ENCODE peak calls at places on chromosome 14, in ten cellular contexts. R, F, Y, X, N, W, Q, V, S and G are unnamed samples.

GRCh38 chr14:26765768-26766550 is 168.1 kb upstream of the NOVA1 start:
- DNase-seq in R (no peak), F (peak), Y (no peak), X (no peak), N (no peak), W (peak), Q (no peak), V (no peak), S (no peak), G (no peak)

GRCh38 chr14:96897184-96897583 is 100.0 kb downstream of the VRK1 start:
- DNase-seq in R (no peak), F (no peak), Y (no peak), X (no peak), N (no peak), W (no peak), Q (no peak), V (no peak), S (no peak), G (no peak)

GRCh38 chr14:59107819-59108218 is 80.6 kb upstream of the DAAM1 start:
- DNase-seq in R (no peak), F (no peak), Y (no peak), X (no peak), N (no peak), W (no peak), Q (no peak), V (no peak), S (no peak), G (no peak)

GRCh38 chr14:104734601-104734990 is 10.6 kb downstream of the ADSS1 start:
- DNase-seq in R (no peak), F (no peak), Y (no peak), X (no peak), N (no peak), W (no peak), Q (no peak), V (no peak), S (no peak), G (no peak)

GRCh38 chr14:84401631-84402030 is 1128.3 kb upstream of the FLRT2 start:
- DNase-seq in R (no peak), F (no peak), Y (no peak), X (no peak), N (no peak), W (no peak), Q (no peak), V (no peak), S (no peak), G (no peak)

GRCh38 chr14:24483604-24484252 is 24.3 kb downstream of the CMA1 start:
- DNase-seq in R (no peak), F (peak), Y (no peak), X (no peak), N (no peak), W (no peak), Q (peak), V (peak), S (no peak), G (no peak)

GRCh38 chr14:20477211-20477876 is 8.1 kb downstream of the PNP start:
- DNase-seq in R (no peak), F (peak), Y (peak), X (no peak), N (no peak), W (no peak), Q (peak), V (peak), S (no peak), G (no peak)

GRCh38 chr14:77278461-77279230 is 7.6 kb upstream of the NGB start:
- DNase-seq in R (no peak), F (no peak), Y (no peak), X (no peak), N (no peak), W (no peak), Q (no peak), V (no peak), S (no peak), G (no peak)

GRCh38 chr14:71714225-71714624 is 218.0 kb upstream of the RGS6 start:
- DNase-seq in R (no peak), F (peak), Y (no peak), X (no peak), N (no peak), W (peak), Q (no peak), V (no peak), S (no peak), G (peak)

GRCh38 chr14:72532686-72533454 is 361.0 kb downstream of the DPF3 start:
- DNase-seq in R (no peak), F (no peak), Y (no peak), X (no peak), N (no peak), W (no peak), Q (no peak), V (peak), S (no peak), G (no peak)

GRCh38 chr14:93970589-93970966 is 5.8 kb downstream of the ASB2 start:
- DNase-seq in R (no peak), F (no peak), Y (no peak), X (no peak), N (peak), W (peak), Q (no peak), V (peak), S (no peak), G (no peak)

DNA sequence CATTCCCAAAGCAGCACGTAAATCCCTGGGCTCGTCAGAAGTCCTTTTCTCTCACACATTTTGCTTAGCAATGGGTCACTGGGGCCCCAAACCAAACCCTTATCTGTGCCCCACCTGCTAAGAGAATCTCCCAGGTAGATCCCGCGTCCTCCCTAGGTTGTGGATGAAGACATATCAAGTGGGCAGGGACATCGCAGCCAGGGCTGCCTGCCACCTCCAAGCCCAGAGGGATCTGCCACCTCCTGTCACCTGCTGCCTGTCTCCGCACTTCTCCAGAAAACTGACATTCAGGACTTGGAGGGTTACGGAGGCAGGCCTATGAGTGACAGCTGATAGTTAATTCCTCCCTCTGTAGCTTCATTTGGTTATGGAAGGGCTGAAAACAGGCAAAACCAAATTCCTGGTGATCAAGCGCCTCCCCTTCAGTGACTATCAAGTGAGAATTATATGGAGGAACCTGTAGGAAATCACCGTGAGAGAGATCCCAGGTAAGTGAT is 19.5 kb downstream of the BCL11B start:
- DNase-seq in R (no peak), F (no peak), Y (no peak), X (no peak), N (no peak), W (no peak), Q (no peak), V (no peak), S (peak), G (no peak)
- H3K27ac ChIP-seq in R (no peak), F (no peak), Y (no peak), X (no peak), N (no peak), W (no peak), Q (no peak), V (peak), S (no peak), G (no peak)

DNA sequence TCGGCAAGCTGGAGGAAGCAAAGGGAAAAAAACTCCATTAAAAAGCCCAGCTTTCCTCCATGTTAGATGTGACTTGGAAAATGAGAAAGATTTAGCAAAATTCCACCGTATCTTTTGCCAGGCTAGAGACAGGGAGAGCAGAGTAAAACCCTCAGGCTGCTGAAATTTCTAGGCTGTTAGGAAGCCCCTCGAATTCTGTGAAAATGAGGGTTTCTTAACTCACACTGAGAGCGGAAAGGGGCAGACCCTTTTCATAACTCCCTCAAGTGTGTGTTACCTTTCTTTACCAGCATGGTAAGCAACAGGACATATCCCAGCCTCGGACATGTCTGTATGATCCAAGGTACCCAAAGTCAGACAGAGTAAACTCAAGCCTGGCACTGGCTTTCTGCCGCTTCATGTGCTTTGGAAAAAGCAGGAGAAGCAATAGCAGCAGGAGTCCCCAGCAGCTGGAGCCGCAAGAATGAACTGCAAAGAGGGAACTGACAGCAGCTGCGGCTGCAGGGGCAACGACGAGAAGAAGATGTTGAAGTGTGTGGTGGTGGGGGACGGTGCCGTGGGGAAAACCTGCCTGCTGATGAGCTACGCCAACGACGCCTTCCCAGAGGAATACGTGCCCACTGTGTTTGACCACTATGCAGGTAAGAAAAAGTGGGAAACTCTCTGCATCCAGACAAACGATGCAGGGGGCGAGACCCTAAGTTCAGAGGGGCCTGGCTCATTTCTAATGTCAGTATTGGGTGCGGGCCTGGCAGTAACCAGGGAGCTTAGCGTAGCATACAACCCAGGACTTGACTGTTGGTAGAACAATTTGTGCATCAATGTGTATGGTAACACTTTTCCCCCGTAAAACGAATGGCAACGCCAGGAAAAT is at the start of gene RHOJ:
- DNase-seq in R (no peak), F (peak), Y (no peak), X (no peak), N (no peak), W (peak), Q (peak), V (no peak), S (no peak), G (peak)
- H3K27ac ChIP-seq in R (no peak), F (peak), Y (no peak), X (peak), N (no peak), W (peak), Q (no peak), V (no peak), S (peak), G (peak)

DNA sequence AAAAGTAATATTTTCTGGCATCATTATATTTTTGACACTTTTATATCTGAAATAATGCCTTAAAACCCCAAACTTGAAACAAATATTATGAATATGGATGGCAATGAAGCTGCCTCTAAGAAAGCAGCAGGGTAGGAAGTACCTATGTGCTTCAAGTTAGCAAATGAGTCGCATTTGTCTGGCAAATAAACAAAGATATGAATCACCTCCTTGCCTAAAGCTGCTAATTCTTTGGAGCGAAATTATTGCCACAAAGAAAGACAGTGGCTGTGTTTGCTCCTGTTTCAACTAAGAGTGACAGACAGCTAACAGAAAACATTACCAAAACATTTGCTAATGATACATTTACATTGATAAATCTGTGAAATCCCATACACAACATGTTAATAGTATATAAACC is 854.9 kb downstream of the RPS29 start:
- DNase-seq in R (no peak), F (no peak), Y (no peak), X (no peak), N (no peak), W (no peak), Q (no peak), V (no peak), S (no peak), G (no peak)
- H3K27ac ChIP-seq in R (no peak), F (no peak), Y (no peak), X (no peak), N (no peak), W (no peak), Q (no peak), V (no peak), S (no peak), G (no peak)

GRCh38 chr14:103130017-103130764 is 6.9 kb downstream of the TNFAIP2 start:
- DNase-seq in R (no peak), F (no peak), Y (no peak), X (no peak), N (no peak), W (no peak), Q (no peak), V (no peak), S (peak), G (peak)
- H3K27ac ChIP-seq in R (no peak), F (no peak), Y (peak), X (no peak), N (no peak), W (no peak), Q (no peak), V (no peak), S (peak), G (no peak)

DNA sequence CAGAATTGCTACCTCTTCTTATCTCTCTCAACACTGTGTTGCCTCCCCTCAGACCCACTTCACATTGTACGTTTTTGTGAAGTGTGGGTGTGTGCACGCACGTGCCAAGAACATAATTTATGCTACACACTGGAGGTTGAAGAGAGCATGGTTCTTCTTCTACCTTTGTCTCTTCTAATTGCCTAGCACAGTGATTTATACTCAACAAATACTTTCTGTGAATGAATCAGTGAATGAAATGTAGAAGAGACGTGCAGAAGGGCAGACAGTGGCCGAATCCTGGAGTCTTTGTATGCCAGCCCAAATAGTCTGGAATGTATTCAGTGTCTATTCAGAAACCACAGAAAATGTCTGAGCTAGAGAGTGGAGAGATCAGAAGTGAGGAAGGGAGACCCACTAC is 4.6 kb upstream of the SAMD4A start:
- DNase-seq in R (no peak), F (peak), Y (no peak), X (no peak), N (no peak), W (no peak), Q (no peak), V (no peak), S (no peak), G (no peak)
- H3K27ac ChIP-seq in R (no peak), F (no peak), Y (no peak), X (no peak), N (no peak), W (no peak), Q (no peak), V (no peak), S (no peak), G (peak)

DNA sequence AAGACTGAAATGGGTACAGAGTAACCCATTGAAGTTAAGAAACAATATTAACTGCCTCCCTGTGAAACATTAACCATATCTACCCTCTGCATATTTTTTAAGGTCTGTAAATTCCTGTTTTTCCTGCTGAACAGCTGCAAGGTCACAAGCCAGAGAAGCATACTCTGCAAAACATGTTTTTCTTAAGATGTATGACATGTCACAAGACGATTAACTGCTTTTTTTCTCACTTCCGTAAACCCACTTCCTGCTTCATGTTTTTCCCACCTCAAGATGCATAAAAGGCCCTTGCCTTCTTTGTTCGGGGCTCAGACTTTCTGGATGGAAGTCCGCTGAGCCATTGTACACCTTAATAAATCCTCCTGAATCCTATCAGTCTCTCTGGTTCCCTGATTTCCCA is 504.7 kb upstream of the MIS18BP1 start:
- DNase-seq in R (no peak), F (no peak), Y (no peak), X (no peak), N (no peak), W (no peak), Q (no peak), V (no peak), S (no peak), G (no peak)
- H3K27ac ChIP-seq in R (no peak), F (no peak), Y (no peak), X (no peak), N (no peak), W (no peak), Q (no peak), V (no peak), S (no peak), G (no peak)

GRCh38 chr14:54348923-54349615 is 47.7 kb upstream of the CDKN3 start:
- DNase-seq in R (no peak), F (peak), Y (no peak), X (no peak), N (no peak), W (peak), Q (no peak), V (no peak), S (no peak), G (no peak)

GRCh38 chr14:54348001-54348611 is 48.7 kb upstream of the CDKN3 start:
- DNase-seq in R (peak), F (no peak), Y (no peak), X (no peak), N (peak), W (peak), Q (peak), V (no peak), S (no peak), G (no peak)

GRCh38 chr14:54349713-54350112 is 47.1 kb upstream of the CDKN3 start:
- DNase-seq in R (no peak), F (no peak), Y (no peak), X (no peak), N (no peak), W (no peak), Q (no peak), V (no peak), S (no peak), G (no peak)

GRCh38 chr14:54353266-54353665 is 43.5 kb upstream of the CDKN3 start:
- DNase-seq in R (no peak), F (no peak), Y (no peak), X (no peak), N (no peak), W (no peak), Q (no peak), V (no peak), S (no peak), G (no peak)

GRCh38 chr14:54350196-54350595 is 46.6 kb upstream of the CDKN3 start:
- DNase-seq in R (no peak), F (no peak), Y (no peak), X (no peak), N (no peak), W (no peak), Q (no peak), V (no peak), S (no peak), G (no peak)
- H3K27ac ChIP-seq in R (no peak), F (no peak), Y (no peak), X (no peak), N (no peak), W (no peak), Q (no peak), V (no peak), S (no peak), G (no peak)